ENCODE peak calls at places on chromosome 10, in five cellular contexts. U, W, M, Z and T are unnamed samples.

GRCh38 chr10:15244635-15245197 is 76.2 kb upstream of the NMT2 start:
- DNase-seq in M (no peak), U (no peak), W (no peak), Z (no peak), T (no peak)

GRCh38 chr10:124168991-124169826 is 75.8 kb upstream of the CHST15 start:
- DNase-seq in M (no peak), Z (no peak), U (no peak), W (no peak), T (no peak)

GRCh38 chr10:115936926-115937755 is 335.9 kb downstream of the GFRA1 start:
- DNase-seq in W (peak), Z (no peak), M (peak), U (no peak), T (peak)

GRCh38 chr10:35598379-35598778 is 6.8 kb upstream of the GJD4 start:
- DNase-seq in Z (no peak), M (no peak), U (no peak), W (no peak), T (no peak)

GRCh38 chr10:21180604-21181003 is 283.5 kb upstream of the NEBL start:
- DNase-seq in Z (no peak), M (no peak), W (no peak), U (no peak), T (no peak)

GRCh38 chr10:32323051-32323450 is 23.9 kb downstream of the EPC1 start:
- DNase-seq in M (no peak), U (no peak), W (no peak), Z (no peak), T (no peak)

GRCh38 chr10:103752680-103753248 is 102.6 kb downstream of the SH3PXD2A start:
- DNase-seq in W (no peak), M (no peak), Z (peak), U (no peak), T (peak)

GRCh38 chr10:100825946-100826660 is 80.7 kb downstream of the PAX2 start:
- DNase-seq in W (no peak), U (no peak), M (no peak), Z (no peak), T (no peak)

GRCh38 chr10:119770928-119771327 is 45.1 kb downstream of the INPP5F start:
- DNase-seq in Z (no peak), M (no peak), U (no peak), W (no peak), T (peak)

GRCh38 chr10:132392811-132393694 is 3.9 kb upstream of the PWWP2B start:
- DNase-seq in Z (no peak), W (peak), U (no peak), M (peak), T (peak)

GRCh38 chr10:89838002-89838615 is 136.7 kb downstream of the KIF20B start:
- DNase-seq in W (no peak), M (no peak), U (no peak), Z (no peak), T (no peak)

GRCh38 chr10:14386202-14386593 is 55.5 kb upstream of the FRMD4A start:
- DNase-seq in U (no peak), M (peak), Z (no peak), W (peak), T (peak)

GRCh38 chr10:28130267-28130666 is 131.4 kb upstream of the ODAD2 start:
- DNase-seq in M (peak), W (peak), U (no peak), Z (no peak), T (no peak)

GRCh38 chr10:12262278-12262981 is 66.4 kb downstream of the CDC123 start:
- DNase-seq in Z (no peak), U (no peak), W (no peak), M (no peak), T (no peak)

GRCh38 chr10:78894841-78895195 is 173.9 kb upstream of the ZMIZ1 start:
- DNase-seq in Z (no peak), U (no peak), M (no peak), W (no peak), T (no peak)

GRCh38 chr10:22325272-22325947 is 4.5 kb downstream of the BMI1 start:
- DNase-seq in W (peak), Z (peak), M (peak), U (peak), T (peak)

GRCh38 chr10:113216068-113216467 is 266.0 kb downstream of the TCF7L2 start:
- DNase-seq in M (no peak), U (no peak), Z (no peak), W (no peak), T (no peak)

GRCh38 chr10:28326516-28327493 is 23.9 kb upstream of the MPP7 start:
- DNase-seq in U (no peak), Z (no peak), M (peak), W (peak), T (peak)

GRCh38 chr10:14580933-14581332 is 193.8 kb downstream of the FAM107B start:
- DNase-seq in W (no peak), Z (no peak), M (no peak), U (no peak), T (no peak)

GRCh38 chr10:12594448-12594944 is 245.1 kb downstream of the CAMK1D start:
- DNase-seq in Z (no peak), U (no peak), M (no peak), W (no peak), T (no peak)

GRCh38 chr10:122348951-122349361 is 25.6 kb upstream of the PLEKHA1 start:
- DNase-seq in U (peak), M (no peak), Z (no peak), W (no peak), T (no peak)

GRCh38 chr10:23046032-23046431 is 49.3 kb upstream of the MSRB2 start:
- DNase-seq in U (no peak), Z (no peak), M (peak), W (no peak), T (no peak)

GRCh38 chr10:102615361-102615760 is 28.9 kb upstream of the TRIM8 start:
- DNase-seq in W (no peak), Z (peak), U (no peak), M (no peak), T (no peak)

GRCh38 chr10:79372871-79373270 is 25.6 kb downstream of the PPIF start:
- DNase-seq in U (no peak), M (no peak), Z (no peak), W (no peak), T (no peak)

GRCh38 chr10:57977262-57977661 is 290.4 kb downstream of the IPMK start:
- DNase-seq in M (peak), W (no peak), U (no peak), Z (no peak), T (peak)

GRCh38 chr10:24009736-24010135 is 199.2 kb upstream of the KIAA1217 start:
- DNase-seq in U (no peak), W (no peak), M (no peak), Z (no peak), T (no peak)

DNA sequence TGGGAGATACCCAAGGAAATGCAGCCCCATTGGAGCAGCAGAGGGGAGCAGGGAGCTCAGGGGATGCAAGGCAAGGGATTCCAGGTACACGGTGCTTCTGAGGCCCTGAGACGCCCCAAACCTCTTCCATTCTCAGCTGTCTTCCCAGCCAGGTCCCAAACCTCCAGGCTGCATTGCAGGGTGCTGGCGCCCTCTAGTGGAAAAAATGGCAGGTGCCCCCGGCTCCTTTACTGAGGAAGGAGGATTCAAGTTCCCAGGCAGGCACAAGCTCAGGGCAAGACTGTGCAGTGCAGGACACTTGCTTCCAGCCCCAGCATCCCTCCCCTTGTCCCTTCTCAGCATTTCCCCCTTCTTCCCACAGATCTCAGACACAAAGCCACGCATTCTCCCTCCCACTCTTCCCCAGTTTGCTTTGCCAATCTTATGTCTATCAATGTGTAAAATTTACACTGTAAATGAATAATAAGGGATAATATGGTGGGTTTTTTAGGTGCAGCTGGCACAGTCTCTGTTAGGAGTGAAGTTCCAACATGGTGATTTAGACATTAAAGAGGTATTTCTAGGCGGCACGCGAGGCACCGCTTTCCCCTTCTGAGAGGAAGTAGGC is 46.1 kb downstream of the GPAM start:
- DNase-seq in M (peak), Z (peak), U (peak), W (peak), T (peak)
- H2AFZ ChIP-seq in M (no peak), Z (peak), U (no peak), W (peak), T (no peak)

GRCh38 chr10:2839081-2839725 is 228.1 kb upstream of the PFKP start:
- DNase-seq in U (peak), M (peak), W (peak), Z (peak), T (peak)
- H3K4me3 ChIP-seq in U (no peak), M (no peak), W (no peak), Z (no peak), T (no peak)

DNA sequence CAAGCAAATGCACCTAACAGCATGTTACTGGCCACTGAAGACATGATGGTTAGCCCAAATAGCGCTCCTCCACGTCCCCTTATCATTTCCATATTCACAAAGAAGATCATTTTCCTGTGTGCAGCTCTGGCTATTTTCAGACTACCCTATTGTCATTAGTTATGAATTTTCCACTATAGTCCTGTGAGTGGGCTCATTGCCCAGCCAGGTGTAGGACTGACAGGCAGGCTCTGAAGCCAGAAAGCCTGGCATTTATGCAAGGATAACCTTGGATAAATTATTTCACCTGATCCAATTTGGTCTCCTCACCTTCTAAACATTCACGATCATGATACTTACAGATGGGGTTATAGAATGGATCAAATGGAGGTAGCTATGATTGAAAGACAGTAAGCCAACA is 104.6 kb downstream of the C10orf90 start:
- DNase-seq in U (no peak), M (no peak), Z (no peak), W (no peak), T (no peak)
- H2BK120ac ChIP-seq in U (no peak), M (no peak), Z (no peak), W (no peak), T (no peak)

GRCh38 chr10:45235823-45236222 is 79.6 kb downstream of the OR13A1 start:
- DNase-seq in Z (no peak), U (no peak), M (no peak), W (peak), T (no peak)
- H2AFZ ChIP-seq in Z (no peak), U (no peak), M (peak), W (no peak), T (no peak)

GRCh38 chr10:95657250-95657649 is 739 bp upstream of the ALDH18A1 start:
- DNase-seq in Z (no peak), M (no peak), U (no peak), W (no peak), T (no peak)
- H3K4me3 ChIP-seq in Z (peak), M (peak), U (peak), W (no peak), T (no peak)

DNA sequence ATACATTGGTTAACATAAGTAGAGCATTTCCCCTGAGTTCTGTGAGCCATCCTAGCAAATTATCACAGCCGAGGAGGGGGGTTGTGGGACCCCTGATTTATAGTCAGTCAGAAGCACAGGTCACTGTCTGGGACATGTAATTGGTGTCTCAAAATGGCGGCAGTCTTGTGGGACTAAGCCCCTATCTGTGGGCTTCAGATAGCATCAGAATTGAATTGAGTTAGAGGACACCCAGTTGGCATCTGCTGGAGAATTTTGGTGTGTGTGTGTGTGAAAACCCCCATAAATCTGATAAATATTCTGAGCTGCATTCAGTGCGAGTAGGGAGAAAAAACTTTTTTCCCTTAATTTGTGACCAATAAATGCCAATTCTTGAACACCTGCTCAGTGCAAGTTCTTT is 6.5 kb upstream of the TET1 start:
- DNase-seq in M (no peak), Z (no peak), U (no peak), W (no peak), T (no peak)
- H2BK120ac ChIP-seq in M (no peak), Z (no peak), U (no peak), W (no peak), T (no peak)

GRCh38 chr10:84293171-84293570 is 35.2 kb upstream of the CCSER2 start:
- DNase-seq in U (no peak), W (no peak), M (no peak), Z (no peak), T (peak)
- H2AFZ ChIP-seq in U (no peak), W (no peak), M (no peak), Z (no peak), T (no peak)

DNA sequence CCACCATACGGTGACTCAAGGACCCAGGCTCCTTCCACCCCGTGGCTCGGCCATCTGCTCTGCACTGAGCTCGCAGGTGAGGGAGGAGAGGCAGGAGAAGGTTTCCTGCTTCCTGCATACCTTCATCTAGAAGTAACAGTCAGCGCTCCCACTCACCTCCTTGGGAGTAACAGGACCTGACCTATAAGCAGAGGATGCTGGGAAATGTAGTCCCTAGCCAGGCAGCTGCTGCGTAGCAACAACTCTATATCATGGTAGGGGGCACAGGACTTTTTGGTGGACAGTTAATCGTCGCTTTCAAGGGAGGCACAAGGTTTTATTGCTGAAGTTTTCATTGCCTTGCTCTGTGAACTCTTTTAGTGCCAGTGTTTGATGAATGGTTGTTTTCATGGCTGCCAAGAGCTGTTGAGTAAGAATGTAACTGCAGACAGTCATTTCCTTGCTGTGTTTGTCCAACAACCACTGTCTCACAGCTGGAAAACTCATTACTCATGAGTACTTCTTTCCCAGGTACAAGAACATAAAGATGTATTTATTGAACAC is 10.2 kb upstream of the ZFYVE27 start:
- DNase-seq in M (peak), Z (no peak), U (no peak), W (peak), T (peak)
- H3K4me3 ChIP-seq in M (peak), Z (peak), U (no peak), W (no peak), T (no peak)

DNA sequence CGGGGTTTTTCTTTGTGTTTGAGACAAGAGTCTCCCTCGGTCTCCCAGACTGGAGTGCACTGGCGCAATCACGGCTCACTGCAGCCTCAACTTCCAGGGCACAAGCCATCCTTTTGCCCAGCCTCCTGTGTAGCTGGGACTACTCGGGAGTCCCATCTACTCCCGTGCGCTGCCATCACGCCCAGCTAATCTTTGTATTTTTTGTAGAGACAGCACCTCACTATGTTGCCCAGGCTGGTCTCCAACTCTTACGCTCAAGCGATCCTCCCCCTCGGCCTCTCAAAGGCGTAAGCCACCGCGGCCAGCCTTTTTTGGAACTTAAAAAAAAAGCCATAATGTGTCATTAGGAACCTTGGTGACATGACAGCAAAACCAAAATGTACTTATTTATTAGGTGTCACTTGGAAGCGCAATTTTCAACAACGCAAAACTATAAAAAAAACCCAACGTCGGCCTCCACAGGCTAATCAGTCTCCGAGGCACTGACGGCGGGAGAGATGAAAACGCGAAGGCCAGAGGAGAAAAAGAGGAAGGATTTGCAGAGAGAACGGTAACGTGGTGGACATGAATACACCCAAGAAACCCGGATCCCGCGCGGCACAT is 911 bp upstream of the HNRNPH3 start:
- DNase-seq in U (no peak), Z (no peak), M (no peak), W (peak), T (no peak)
- H2BK120ac ChIP-seq in U (no peak), Z (peak), M (peak), W (peak), T (peak)